ENCODE peak calls at places on chromosomes 12 and 14, in eight cellular contexts. One of them, this sample, is unnamed.

GRCh38 chr14:32417956-32418552 is 89.0 kb downstream of the AKAP6 start:
- DNase-seq in activated gamma-delta T cell treated with anti-CD3 and anti-CD28 coated beads, Interleukin-2, amount 50 U/mL, for 16 hours: no peak
- DNase-seq in Caco-2: no peak
- DNase-seq in NCI-H1436: peak
- DNase-seq in ACHN: peak
- DNase-seq in keratinocyte: peak
- DNase-seq in mucosa of gallbladder: peak
- DNase-seq in left cardiac atrium: peak
- DNase-seq in this sample: peak

GRCh38 chr12:26327975-26328635 is 132.7 kb downstream of the SSPN start:
- DNase-seq in NCI-H1436: no peak
- DNase-seq in ACHN: no peak
- DNase-seq in activated gamma-delta T cell treated with anti-CD3 and anti-CD28 coated beads, Interleukin-2, amount 50 U/mL, for 16 hours: no peak
- DNase-seq in left cardiac atrium: no peak
- DNase-seq in Caco-2: no peak
- DNase-seq in mucosa of gallbladder: no peak
- DNase-seq in keratinocyte: no peak
- DNase-seq in this sample: no peak

GRCh38 chr12:91239497-91239896 is 56.9 kb upstream of the DCN start:
- DNase-seq in keratinocyte: no peak
- DNase-seq in mucosa of gallbladder: no peak
- DNase-seq in activated gamma-delta T cell treated with anti-CD3 and anti-CD28 coated beads, Interleukin-2, amount 50 U/mL, for 16 hours: no peak
- DNase-seq in ACHN: no peak
- DNase-seq in Caco-2: no peak
- DNase-seq in left cardiac atrium: no peak
- DNase-seq in NCI-H1436: no peak
- DNase-seq in this sample: no peak

GRCh38 chr14:36647827-36648753 is 13.6 kb upstream of the PAX9 start:
- DNase-seq in NCI-H1436: peak
- DNase-seq in left cardiac atrium: peak
- DNase-seq in ACHN: no peak
- DNase-seq in Caco-2: peak
- DNase-seq in keratinocyte: no peak
- DNase-seq in activated gamma-delta T cell treated with anti-CD3 and anti-CD28 coated beads, Interleukin-2, amount 50 U/mL, for 16 hours: no peak
- DNase-seq in mucosa of gallbladder: no peak
- DNase-seq in this sample: peak

GRCh38 chr12:67916266-67916970 is 72.8 kb upstream of the IFNG-AS1 start:
- DNase-seq in Caco-2: no peak
- DNase-seq in NCI-H1436: no peak
- DNase-seq in keratinocyte: no peak
- DNase-seq in activated gamma-delta T cell treated with anti-CD3 and anti-CD28 coated beads, Interleukin-2, amount 50 U/mL, for 16 hours: no peak
- DNase-seq in ACHN: no peak
- DNase-seq in mucosa of gallbladder: no peak
- DNase-seq in left cardiac atrium: no peak
- DNase-seq in this sample: no peak

GRCh38 chr12:19530631-19531020 is 91.3 kb downstream of the AEBP2 start:
- DNase-seq in keratinocyte: no peak
- DNase-seq in left cardiac atrium: no peak
- DNase-seq in activated gamma-delta T cell treated with anti-CD3 and anti-CD28 coated beads, Interleukin-2, amount 50 U/mL, for 16 hours: no peak
- DNase-seq in Caco-2: no peak
- DNase-seq in ACHN: no peak
- DNase-seq in mucosa of gallbladder: no peak
- DNase-seq in NCI-H1436: no peak
- DNase-seq in this sample: no peak

GRCh38 chr12:106062693-106063092 is 76.1 kb downstream of the NUAK1 start:
- DNase-seq in ACHN: no peak
- DNase-seq in mucosa of gallbladder: no peak
- DNase-seq in NCI-H1436: no peak
- DNase-seq in Caco-2: no peak
- DNase-seq in keratinocyte: no peak
- DNase-seq in activated gamma-delta T cell treated with anti-CD3 and anti-CD28 coated beads, Interleukin-2, amount 50 U/mL, for 16 hours: no peak
- DNase-seq in left cardiac atrium: no peak
- DNase-seq in this sample: no peak

GRCh38 chr12:119206348-119207075 is 27.8 kb downstream of the HSPB8 start:
- DNase-seq in NCI-H1436: peak
- DNase-seq in keratinocyte: no peak
- DNase-seq in activated gamma-delta T cell treated with anti-CD3 and anti-CD28 coated beads, Interleukin-2, amount 50 U/mL, for 16 hours: no peak
- DNase-seq in ACHN: no peak
- DNase-seq in left cardiac atrium: no peak
- DNase-seq in Caco-2: no peak
- DNase-seq in mucosa of gallbladder: no peak
- DNase-seq in this sample: no peak

GRCh38 chr12:32344047-32344446 is 55.3 kb upstream of the FGD4 start:
- DNase-seq in activated gamma-delta T cell treated with anti-CD3 and anti-CD28 coated beads, Interleukin-2, amount 50 U/mL, for 16 hours: no peak
- DNase-seq in mucosa of gallbladder: no peak
- DNase-seq in Caco-2: peak
- DNase-seq in left cardiac atrium: no peak
- DNase-seq in NCI-H1436: no peak
- DNase-seq in ACHN: no peak
- DNase-seq in keratinocyte: no peak
- DNase-seq in this sample: no peak

GRCh38 chr14:105477659-105478623 is 3.3 kb downstream of the CRIP2 start:
- DNase-seq in left cardiac atrium: peak
- DNase-seq in activated gamma-delta T cell treated with anti-CD3 and anti-CD28 coated beads, Interleukin-2, amount 50 U/mL, for 16 hours: no peak
- DNase-seq in keratinocyte: no peak
- DNase-seq in Caco-2: no peak
- DNase-seq in NCI-H1436: no peak
- DNase-seq in ACHN: no peak
- DNase-seq in mucosa of gallbladder: no peak
- DNase-seq in this sample: peak

GRCh38 chr12:109967383-109968031 is 28.7 kb downstream of the GIT2 start:
- DNase-seq in Caco-2: no peak
- DNase-seq in NCI-H1436: no peak
- DNase-seq in left cardiac atrium: no peak
- DNase-seq in activated gamma-delta T cell treated with anti-CD3 and anti-CD28 coated beads, Interleukin-2, amount 50 U/mL, for 16 hours: no peak
- DNase-seq in mucosa of gallbladder: no peak
- DNase-seq in ACHN: no peak
- DNase-seq in keratinocyte: no peak
- DNase-seq in this sample: no peak

GRCh38 chr14:89740241-89740640 is 214.3 kb downstream of the EFCAB11 start:
- DNase-seq in ACHN: no peak
- DNase-seq in left cardiac atrium: no peak
- DNase-seq in Caco-2: no peak
- DNase-seq in activated gamma-delta T cell treated with anti-CD3 and anti-CD28 coated beads, Interleukin-2, amount 50 U/mL, for 16 hours: no peak
- DNase-seq in NCI-H1436: no peak
- DNase-seq in keratinocyte: no peak
- DNase-seq in mucosa of gallbladder: no peak
- DNase-seq in this sample: no peak

GRCh38 chr14:94867931-94868597 is 98.2 kb upstream of the GSC start:
- DNase-seq in activated gamma-delta T cell treated with anti-CD3 and anti-CD28 coated beads, Interleukin-2, amount 50 U/mL, for 16 hours: no peak
- DNase-seq in Caco-2: no peak
- DNase-seq in keratinocyte: no peak
- DNase-seq in NCI-H1436: no peak
- DNase-seq in ACHN: no peak
- DNase-seq in mucosa of gallbladder: no peak
- DNase-seq in left cardiac atrium: no peak
- DNase-seq in this sample: no peak

GRCh38 chr12:104569348-104570173 is 112.8 kb downstream of the CHST11 start:
- DNase-seq in keratinocyte: no peak
- DNase-seq in Caco-2: no peak
- DNase-seq in NCI-H1436: no peak
- DNase-seq in activated gamma-delta T cell treated with anti-CD3 and anti-CD28 coated beads, Interleukin-2, amount 50 U/mL, for 16 hours: peak
- DNase-seq in left cardiac atrium: no peak
- DNase-seq in mucosa of gallbladder: peak
- DNase-seq in ACHN: no peak
- DNase-seq in this sample: no peak

GRCh38 chr14:77303417-77304156 is 17.1 kb downstream of the POMT2 start:
- DNase-seq in mucosa of gallbladder: peak
- DNase-seq in activated gamma-delta T cell treated with anti-CD3 and anti-CD28 coated beads, Interleukin-2, amount 50 U/mL, for 16 hours: no peak
- DNase-seq in NCI-H1436: no peak
- DNase-seq in ACHN: peak
- DNase-seq in keratinocyte: peak
- DNase-seq in Caco-2: no peak
- DNase-seq in left cardiac atrium: no peak
- DNase-seq in this sample: no peak